ENCODE peak calls at places on chromosome 10, in nine cellular contexts. P is HFF-Myc; B is AG04450; H is CD8-positive, alpha-beta memory T cell; N is effector memory CD4-positive, alpha-beta T cell; Y is breast epithelium; W is HuH-7.5; F is testis; M is NCI-H1092 treated with DMSO at 0.1 percent for 48 hours. Z is an unnamed sample.

GRCh38 chr10:44384601-44385422 is at the start of gene CXCL12:
- DNase-seq in W (no peak), M (no peak), F (peak), Y (no peak), H (no peak), P (no peak), N (no peak), B (no peak), Z (no peak)

GRCh38 chr10:89829887-89830269 is 128.5 kb downstream of the KIF20B start:
- DNase-seq in B (no peak), F (peak), Y (no peak), N (no peak), P (no peak), M (no peak), H (no peak), W (no peak), Z (no peak)

GRCh38 chr10:16770646-16771045 is 46.6 kb downstream of the RSU1 start:
- DNase-seq in M (no peak), Y (no peak), F (no peak), H (no peak), W (no peak), P (no peak), B (no peak), N (no peak), Z (no peak)

GRCh38 chr10:59805043-59805442 is 51.8 kb upstream of the MRLN start:
- DNase-seq in W (peak), N (no peak), P (no peak), H (no peak), F (peak), Y (no peak), B (no peak), M (no peak), Z (no peak)

GRCh38 chr10:83167081-83167480 is 972.2 kb upstream of the GHITM start:
- DNase-seq in N (no peak), F (no peak), P (no peak), M (no peak), B (no peak), H (no peak), Y (no peak), W (no peak), Z (no peak)

GRCh38 chr10:3783313-3783689 is 1.7 kb downstream of the KLF6 start:
- DNase-seq in W (peak), M (peak), N (peak), Y (peak), B (peak), H (peak), P (no peak), F (peak), Z (peak)

GRCh38 chr10:14084875-14085274 is 245.8 kb downstream of the FRMD4A start:
- DNase-seq in W (no peak), N (no peak), M (no peak), Y (no peak), P (no peak), B (peak), F (no peak), H (no peak), Z (no peak)

GRCh38 chr10:71399946-71400345 is 3.2 kb downstream of the CDH23 start:
- DNase-seq in B (no peak), Y (no peak), F (no peak), P (no peak), W (no peak), M (no peak), H (no peak), N (no peak), Z (no peak)

GRCh38 chr10:77333610-77334340 is 303.8 kb downstream of the KCNMA1 start:
- DNase-seq in H (no peak), N (no peak), W (peak), Y (no peak), B (peak), M (peak), F (no peak), P (no peak), Z (no peak)

GRCh38 chr10:132709471-132709951 is 76.4 kb downstream of the NKX6-2 start:
- DNase-seq in Y (no peak), M (no peak), H (no peak), P (no peak), N (no peak), B (no peak), W (no peak), F (no peak), Z (no peak)

GRCh38 chr10:128646956-128647355 is 520.7 kb upstream of the MKI67 start:
- DNase-seq in N (no peak), M (no peak), W (no peak), B (no peak), P (no peak), H (no peak), F (no peak), Y (no peak), Z (no peak)

GRCh38 chr10:111103196-111103595 is 26.4 kb downstream of the ADRA2A start:
- DNase-seq in F (no peak), B (no peak), P (no peak), M (no peak), Y (no peak), H (no peak), W (no peak), N (no peak), Z (no peak)

GRCh38 chr10:68732651-68733050 is 11.6 kb downstream of the CCAR1 start:
- DNase-seq in F (no peak), P (no peak), M (no peak), W (no peak), B (no peak), N (no peak), Y (no peak), H (no peak), Z (no peak)

GRCh38 chr10:49282306-49282705 is 16.7 kb upstream of the C10orf71 start:
- DNase-seq in P (no peak), H (no peak), W (no peak), Y (no peak), M (no peak), B (no peak), N (no peak), F (no peak), Z (no peak)

GRCh38 chr10:110612629-110613028 is 31.5 kb upstream of the RBM20 start:
- DNase-seq in F (no peak), H (no peak), B (no peak), P (no peak), N (no peak), M (no peak), W (no peak), Y (no peak), Z (no peak)

GRCh38 chr10:88465765-88466164 is 117.4 kb downstream of the RNLS start:
- DNase-seq in Y (no peak), B (no peak), H (no peak), W (no peak), M (no peak), N (no peak), P (no peak), F (no peak), Z (no peak)

GRCh38 chr10:108789911-108790310 is 1133.4 kb downstream of the XPNPEP1 start:
- DNase-seq in W (no peak), F (no peak), N (no peak), H (no peak), B (no peak), Y (no peak), P (peak), M (no peak), Z (no peak)

GRCh38 chr10:76255241-76255640 is 823.8 kb downstream of the LRMDA start:
- DNase-seq in W (no peak), Y (no peak), H (no peak), M (no peak), P (no peak), B (no peak), F (no peak), N (no peak), Z (no peak)

GRCh38 chr10:4663162-4663992 is 162.6 kb upstream of the AKR1E2 start:
- DNase-seq in W (peak), N (no peak), Y (peak), H (no peak), B (peak), F (peak), M (peak), P (peak), Z (peak)

GRCh38 chr10:15436696-15437095 is 65.6 kb upstream of the FAM171A1 start:
- DNase-seq in P (no peak), N (no peak), B (no peak), M (no peak), Y (no peak), W (no peak), H (no peak), F (no peak), Z (no peak)

GRCh38 chr10:21217748-21218367 is 307.6 kb downstream of the SKIDA1 start:
- DNase-seq in P (no peak), H (no peak), F (no peak), N (no peak), Y (no peak), M (no peak), W (no peak), B (no peak), Z (no peak)

GRCh38 chr10:11162828-11163599 is 145.3 kb downstream of the CELF2 start:
- DNase-seq in N (peak), P (no peak), Y (peak), M (no peak), H (peak), B (no peak), W (no peak), F (peak), Z (no peak)

GRCh38 chr10:121428848-121429247 is 169.4 kb downstream of the FGFR2 start:
- DNase-seq in F (no peak), M (no peak), N (no peak), W (no peak), Y (no peak), P (no peak), H (no peak), B (no peak), Z (no peak)

GRCh38 chr10:88409236-88409635 is 173.9 kb downstream of the RNLS start:
- DNase-seq in H (no peak), F (no peak), M (no peak), N (no peak), Y (no peak), P (no peak), W (no peak), B (no peak), Z (no peak)